ENCODE peak calls at places on chromosomes 5 and 9, in five cellular contexts. X is PC-3; U is mesendoderm; R is CD8-positive, alpha-beta T cell; Z is kidney epithelial cell. L is an unnamed sample.

GRCh38 chr9:93205896-93206575 is 22.1 kb downstream of the WNK2 start:
- DNase-seq in X (no peak), U (no peak), R (no peak), Z (no peak), L (no peak)

GRCh38 chr5:153629027-153629426 is 138.6 kb downstream of the GRIA1 start:
- DNase-seq in X (peak; percentile 74), U (peak; percentile 98), R (no peak), Z (peak; percentile 86), L (peak; percentile 89)

GRCh38 chr9:92749934-92750315 is 14.7 kb downstream of the BICD2 start:
- DNase-seq in X (no peak), U (peak; percentile 76), R (no peak), Z (no peak), L (no peak)

GRCh38 chr5:35285011-35285410 is 54.7 kb upstream of the PRLR start:
- DNase-seq in X (peak; percentile 74), U (no peak), R (no peak), Z (no peak), L (no peak)

GRCh38 chr5:117131048-117131679 is 556.5 kb upstream of the SEMA6A start:
- DNase-seq in X (no peak), U (no peak), R (no peak), Z (no peak), L (no peak)

GRCh38 chr9:134657666-134658377 is 16.2 kb downstream of the COL5A1 start:
- DNase-seq in X (no peak), U (no peak), R (no peak), Z (no peak), L (no peak)

GRCh38 chr5:16881253-16881652 is 54.8 kb downstream of the MYO10 start:
- DNase-seq in X (no peak), U (no peak), R (no peak), Z (no peak), L (no peak)

GRCh38 chr9:71984388-71985069 is 73.1 kb downstream of the C9orf85 start:
- DNase-seq in X (peak; percentile 46), U (peak; percentile 48), R (no peak), Z (no peak), L (peak; percentile 62)

GRCh38 chr5:37839441-37840035 is 303 bp downstream of the GDNF start:
- DNase-seq in X (peak; percentile 51), U (peak; percentile 68), R (no peak), Z (no peak), L (no peak)

GRCh38 chr9:93096811-93097382 is 880 bp downstream of the CARD19 start:
- DNase-seq in X (no peak), U (no peak), R (no peak), Z (no peak), L (no peak)

GRCh38 chr5:139384591-139385051 is 1.5 kb upstream of the SLC23A1 start:
- DNase-seq in X (no peak), U (no peak), R (no peak), Z (no peak), L (no peak)

GRCh38 chr5:175281714-175282113 is 162.3 kb downstream of the DRD1 start:
- DNase-seq in X (no peak), U (no peak), R (no peak), Z (no peak), L (no peak)

GRCh38 chr9:112061152-112061740 is 113.9 kb downstream of the SUSD1 start:
- DNase-seq in X (peak; percentile 90), U (peak; percentile 59), R (no peak), Z (peak; percentile 95), L (peak; percentile 94)

GRCh38 chr5:87340716-87341115 is 72.0 kb downstream of the CCNH start:
- DNase-seq in X (no peak), U (no peak), R (no peak), Z (no peak), L (no peak)

GRCh38 chr5:34834794-34835089 is 4.2 kb upstream of the TTC23L start:
- DNase-seq in X (no peak), U (no peak), R (no peak), Z (no peak), L (no peak)

GRCh38 chr5:135034186-135034962 is at the start of gene PITX1:
- DNase-seq in X (peak; percentile 65), U (peak; percentile 81), R (no peak), Z (no peak), L (no peak)

GRCh38 chr9:5884191-5884590 is 6.5 kb upstream of the MLANA start:
- DNase-seq in X (peak; percentile 38), U (no peak), R (no peak), Z (no peak), L (no peak)

GRCh38 chr9:133526721-133527321 is 2.1 kb upstream of the MYMK start:
- DNase-seq in X (no peak), U (peak; percentile 84), R (no peak), Z (no peak), L (no peak)

GRCh38 chr5:123813251-123813650 is 301.3 kb downstream of the CSNK1G3 start:
- DNase-seq in X (no peak), U (no peak), R (no peak), Z (no peak), L (no peak)

GRCh38 chr5:33891731-33892418 is at the start of gene ADAMTS12:
- DNase-seq in X (no peak), U (peak; percentile 76), R (no peak), Z (no peak), L (no peak)

GRCh38 chr5:170732685-170733084 is 50.8 kb upstream of the GABRP start:
- DNase-seq in X (no peak), U (no peak), R (no peak), Z (no peak), L (no peak)

GRCh38 chr9:94675008-94675841 is 35.9 kb upstream of the FBP1 start:
- DNase-seq in X (no peak), U (no peak), R (no peak), Z (no peak), L (no peak)

GRCh38 chr9:109967651-109968331 is 187.8 kb downstream of the PALM2AKAP2 start:
- DNase-seq in X (no peak), U (no peak), R (no peak), Z (no peak), L (no peak)

GRCh38 chr5:62139741-62140140 is 166.3 kb upstream of the KIF2A start:
- DNase-seq in X (no peak), U (no peak), R (no peak), Z (no peak), L (no peak)

GRCh38 chr9:70125621-70126020 is 82.0 kb downstream of the MAMDC2 start:
- DNase-seq in X (peak; percentile 30), U (no peak), R (no peak), Z (no peak), L (no peak)

GRCh38 chr5:181160144-181160754 is 12.9 kb downstream of the OR2V2 start:
- DNase-seq in X (peak; percentile 38), U (peak; percentile 92), R (peak; percentile 52), Z (no peak), L (no peak)

GRCh38 chr9:31089822-31090221 is 1294.6 kb upstream of the ACO1 start:
- DNase-seq in X (no peak), U (no peak), R (no peak), Z (peak; percentile 78), L (peak; percentile 59)

GRCh38 chr5:59540366-59540765 is 353.2 kb downstream of the PDE4D start:
- DNase-seq in X (no peak), U (no peak), R (no peak), Z (no peak), L (no peak)

GRCh38 chr9:120742951-120743416 is 28.7 kb upstream of the MEGF9 start:
- DNase-seq in X (peak; percentile 70), U (peak; percentile 76), R (no peak), Z (peak; percentile 10), L (no peak)

GRCh38 chr5:163407034-163407652 is 30.3 kb upstream of the CCNG1 start:
- DNase-seq in X (peak; percentile 41), U (peak; percentile 47), R (no peak), Z (no peak), L (no peak)

GRCh38 chr5:124302504-124302903 is 443.9 kb downstream of the ZNF608 start:
- DNase-seq in X (peak; percentile 6), U (no peak), R (no peak), Z (no peak), L (no peak)

DNA sequence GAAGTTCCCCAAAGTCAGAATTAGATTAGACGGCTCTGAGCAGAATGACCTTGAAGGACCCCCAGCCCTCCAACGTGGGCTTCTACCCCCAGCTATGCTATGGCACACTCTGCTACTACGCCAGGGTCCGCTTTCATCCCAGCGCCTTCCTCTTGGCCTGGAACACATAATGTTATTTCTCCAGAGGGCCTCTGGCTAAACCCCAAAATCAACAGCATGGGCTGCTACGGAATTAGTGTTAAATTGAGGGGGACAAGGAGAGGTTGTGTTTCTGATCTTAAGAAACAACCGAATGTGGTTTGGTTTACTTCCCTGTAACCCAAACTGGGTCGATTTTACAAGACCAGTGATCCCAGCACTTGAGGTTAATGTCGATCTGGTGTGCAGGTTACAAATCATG is 97.1 kb downstream of the ZNF618 start:
- DNase-seq in X (no peak), U (no peak), R (no peak), Z (no peak), L (no peak)
- H3K4me3 ChIP-seq in X (no peak overlapping the region), U (no peak overlapping the region), R (no peak overlapping the region), Z (no peak overlapping the region), L (no peak overlapping the region)

GRCh38 chr9:122835313-122835731 is 6.9 kb upstream of the PDCL start:
- DNase-seq in X (no peak), U (peak; percentile 59), R (peak; percentile 11), Z (no peak), L (no peak)
- H3K4me3 ChIP-seq in X (no peak overlapping the region), U (no peak overlapping the region), R (peak overlapping the region; percentile 34), Z (no peak overlapping the region), L (no peak overlapping the region)

GRCh38 chr5:50968296-50969206 is 302.1 kb downstream of the PARP8 start:
- DNase-seq in X (no peak), U (peak; percentile 37), R (no peak), Z (no peak), L (no peak)

GRCh38 chr5:50966986-50967385 is 300.5 kb downstream of the PARP8 start:
- DNase-seq in X (no peak), U (no peak), R (no peak), Z (no peak), L (no peak)

GRCh38 chr5:50965621-50966362 is 299.4 kb downstream of the PARP8 start:
- DNase-seq in X (no peak), U (peak; percentile 46), R (no peak), Z (no peak), L (no peak)

GRCh38 chr5:50967388-50968039 is 301.1 kb downstream of the PARP8 start:
- DNase-seq in X (no peak), U (peak; percentile 57), R (no peak), Z (no peak), L (no peak)

GRCh38 chr5:50969207-50970145 is 303.0 kb downstream of the PARP8 start:
- DNase-seq in X (no peak), U (peak; percentile 36), R (no peak), Z (no peak), L (no peak)
- H3K4me3 ChIP-seq in X (no peak overlapping the region), U (peak overlapping the region; percentile 35), R (no peak overlapping the region), Z (no peak overlapping the region), L (no peak overlapping the region)

GRCh38 chr9:105297442-105298097 is 53.1 kb downstream of the SLC44A1 start:
- DNase-seq in X (no peak), U (peak; percentile 91), R (no peak), Z (no peak), L (no peak)

GRCh38 chr9:105295986-105296385 is 51.5 kb downstream of the SLC44A1 start:
- DNase-seq in X (no peak), U (no peak), R (no peak), Z (no peak), L (no peak)

GRCh38 chr9:105296889-105297288 is 52.4 kb downstream of the SLC44A1 start:
- DNase-seq in X (peak; percentile 66), U (peak; percentile 95), R (no peak), Z (peak; percentile 79), L (peak; percentile 94)

GRCh38 chr9:105295151-105295550 is 50.7 kb downstream of the SLC44A1 start:
- DNase-seq in X (no peak), U (no peak), R (no peak), Z (no peak), L (no peak)

GRCh38 chr9:105296445-105296844 is 52.0 kb downstream of the SLC44A1 start:
- DNase-seq in X (no peak), U (no peak), R (no peak), Z (no peak), L (no peak)
- H3K4me3 ChIP-seq in X (no peak overlapping the region), U (no peak overlapping the region), R (no peak overlapping the region), Z (no peak overlapping the region), L (no peak overlapping the region)